ENCODE peak calls at places on chromosomes 1 and 21, in five cellular contexts. D, M, Y, Z and K are unnamed samples.

GRCh38 chr1:241639653-241640148 is 468 bp downstream of the CHML start:
- DNase-seq in Z (peak), Y (peak), M (peak), D (peak), K (peak)

GRCh38 chr1:59008599-59009347 is 224.9 kb upstream of the JUN start:
- DNase-seq in D (no peak), Z (no peak), Y (no peak), M (no peak), K (no peak)

GRCh38 chr1:38154089-38154470 is 107.5 kb upstream of the POU3F1 start:
- DNase-seq in Z (no peak), D (no peak), M (no peak), Y (no peak), K (no peak)

GRCh38 chr1:47468759-47469404 is 31.0 kb downstream of the FOXD2 start:
- DNase-seq in Y (no peak), D (no peak), M (no peak), Z (no peak), K (no peak)

GRCh38 chr1:117793396-117793795 is 136.0 kb downstream of the GDAP2 start:
- DNase-seq in Y (no peak), D (no peak), Z (no peak), M (no peak), K (no peak)

GRCh38 chr1:77096496-77097255 is 122.6 kb downstream of the PIGK start:
- DNase-seq in Z (no peak), Y (no peak), M (no peak), D (no peak), K (no peak)

GRCh38 chr1:94310570-94311270 is 73.3 kb upstream of the ARHGAP29 start:
- DNase-seq in M (no peak), Y (no peak), Z (no peak), D (no peak), K (no peak)

GRCh38 chr1:234897754-234898454 is 230.7 kb downstream of the TOMM20 start:
- DNase-seq in Z (no peak), D (no peak), Y (no peak), M (no peak), K (no peak)

GRCh38 chr1:177439301-177439700 is 268.5 kb downstream of the BRINP2 start:
- DNase-seq in D (peak), Y (no peak), M (no peak), Z (no peak), K (no peak)

GRCh38 chr1:229753764-229754553 is 127.9 kb downstream of the URB2 start:
- DNase-seq in M (no peak), Y (peak), Z (no peak), D (no peak), K (no peak)

GRCh38 chr1:76868154-76868882 is 1.0 kb downstream of the ST6GALNAC5 start:
- DNase-seq in Z (peak), M (peak), D (peak), Y (no peak), K (peak)

GRCh38 chr1:39650431-39650830 is 11.0 kb upstream of the HEYL start:
- DNase-seq in M (no peak), D (peak), Y (no peak), Z (no peak), K (no peak)

GRCh38 chr1:29962831-29963247 is 726.5 kb downstream of the PTPRU start:
- DNase-seq in M (no peak), Z (no peak), D (no peak), Y (no peak), K (no peak)

GRCh38 chr1:110087812-110088738 is 17.6 kb upstream of the ALX3 start:
- DNase-seq in D (peak), Z (peak), Y (peak), M (peak), K (peak)

GRCh38 chr1:47211796-47212269 is 20.2 kb downstream of the TAL1 start:
- DNase-seq in Y (no peak), Z (peak), D (no peak), M (no peak), K (peak)

GRCh38 chr1:119737040-119737682 is 25.4 kb downstream of the PHGDH start:
- DNase-seq in Y (peak), M (no peak), Z (peak), D (no peak), K (peak)

GRCh38 chr21:31235671-31236450 is 108.2 kb downstream of the TIAM1 start:
- DNase-seq in Z (peak), Y (no peak), D (peak), M (no peak), K (no peak)

GRCh38 chr1:234231061-234231892 is 142.0 kb upstream of the COA6 start:
- DNase-seq in Y (no peak), D (no peak), Z (no peak), M (no peak), K (peak)

GRCh38 chr1:202968895-202969295 is 1.8 kb upstream of the CYB5R1 start:
- DNase-seq in M (peak), Z (peak), D (peak), Y (peak), K (peak)

GRCh38 chr1:65615859-65616258 is 176.8 kb upstream of the PDE4B start:
- DNase-seq in M (no peak), Z (peak), Y (no peak), D (no peak), K (no peak)

GRCh38 chr1:153260980-153261792 is 1.7 kb downstream of the LORICRIN start:
- DNase-seq in D (no peak), M (no peak), Y (no peak), Z (peak), K (peak)

GRCh38 chr1:71638081-71638766 is 557.4 kb upstream of the ZRANB2 start:
- DNase-seq in Y (no peak), Z (peak), M (no peak), D (peak), K (no peak)

GRCh38 chr1:117346206-117346928 is 20.9 kb upstream of the MAN1A2 start:
- DNase-seq in M (no peak), D (no peak), Y (no peak), Z (peak), K (no peak)

GRCh38 chr1:53604291-53604919 is 134.6 kb downstream of the GLIS1 start:
- DNase-seq in M (no peak), Z (no peak), Y (no peak), D (no peak), K (no peak)

GRCh38 chr1:26164036-26164927 is 4.5 kb downstream of the C1orf232 start:
- DNase-seq in Y (peak), D (no peak), Z (peak), M (peak), K (peak)

GRCh38 chr1:209389258-209389657 is 194.3 kb upstream of the CAMK1G start:
- DNase-seq in D (peak), M (no peak), Z (peak), Y (no peak), K (no peak)

GRCh38 chr1:212867192-212867591 is 9.1 kb downstream of the FLVCR1 start:
- DNase-seq in Z (no peak), Y (no peak), D (no peak), M (no peak), K (no peak)

GRCh38 chr1:117812868-117813511 is 116.4 kb downstream of the GDAP2 start:
- DNase-seq in M (no peak), Y (no peak), D (no peak), Z (peak), K (no peak)

GRCh38 chr1:100921110-100921706 is 25.3 kb downstream of the SLC30A7 start:
- DNase-seq in D (peak), M (peak), Z (peak), Y (no peak), K (no peak)

GRCh38 chr1:53590581-53591515 is 131.6 kb downstream of the DMRTB1 start:
- DNase-seq in M (peak), Y (peak), D (no peak), Z (peak), K (no peak)

GRCh38 chr1:109761227-109762038 is 2.3 kb downstream of the EPS8L3 start:
- DNase-seq in Z (no peak), M (no peak), Y (peak), D (no peak), K (no peak)

GRCh38 chr1:89808429-89809117 is 12.3 kb upstream of the LRRC8D start:
- DNase-seq in Y (no peak), M (peak), D (peak), Z (peak), K (no peak)

GRCh38 chr1:96596226-96596625 is 125.4 kb upstream of the PTBP2 start:
- DNase-seq in M (peak), Z (peak), Y (no peak), D (peak), K (peak)

GRCh38 chr1:50346621-50347020 is 76.6 kb downstream of the DMRTA2 start:
- DNase-seq in Z (no peak), Y (no peak), D (no peak), M (no peak), K (no peak)

GRCh38 chr1:48236716-48237470 is 14.4 kb downstream of the SLC5A9 start:
- DNase-seq in D (peak), Z (peak), M (peak), Y (no peak), K (no peak)

GRCh38 chr1:27383661-27384060 is 528 bp upstream of the CD164L2 start:
- DNase-seq in D (no peak), M (no peak), Y (no peak), Z (no peak), K (no peak)

GRCh38 chr1:27391511-27392095 is 819 bp upstream of the GPR3 start:
- DNase-seq in Z (peak), M (peak), Y (peak), D (peak), K (no peak)

GRCh38 chr1:27392778-27393635 is 585 bp downstream of the GPR3 start:
- DNase-seq in Z (no peak), D (no peak), M (peak), Y (no peak), K (no peak)

GRCh38 chr1:27392096-27392777 is at the start of gene GPR3:
- DNase-seq in Y (peak), D (peak), Z (peak), M (peak), K (peak)

DNA sequence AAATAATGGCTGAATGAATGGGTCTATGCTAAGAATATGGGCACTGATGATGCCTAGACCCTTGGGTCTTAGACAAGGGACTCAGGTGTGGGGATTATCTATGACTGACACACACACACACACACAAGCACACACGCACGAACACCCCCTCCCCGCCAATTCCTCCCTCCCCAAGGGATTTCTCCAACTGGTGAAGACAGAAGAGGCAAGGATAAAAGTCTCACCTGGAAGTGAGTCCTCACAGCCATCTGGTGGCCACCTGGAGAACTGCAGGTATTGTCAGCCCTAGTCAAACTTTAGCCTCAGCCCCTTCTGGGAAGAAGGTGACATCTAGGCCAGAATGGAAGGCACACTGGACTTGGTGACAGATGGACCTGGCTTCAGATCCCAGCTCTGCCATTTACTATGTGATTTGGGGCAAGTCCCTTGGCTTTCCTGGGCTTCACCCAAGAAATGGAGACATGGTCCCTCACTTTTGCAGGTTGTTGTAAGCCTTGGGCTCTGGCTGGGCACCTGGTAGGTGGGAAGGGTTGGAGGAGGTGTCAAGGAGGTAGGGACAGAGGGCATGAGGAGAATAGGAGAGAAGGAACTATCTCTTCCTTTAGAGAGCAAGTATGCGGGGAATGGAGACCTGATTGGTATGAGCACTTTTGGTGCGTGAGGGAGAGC is 4.0 kb upstream of the GPR3 start:
- DNase-seq in Y (peak), M (peak), D (no peak), Z (peak), K (peak)
- TF ChIP-seq CTCF in Y (peak), M (peak), D (peak), Z (peak), K (peak)

GRCh38 chr1:114741963-114742746 is 15.6 kb downstream of the CSDE1 start:
- DNase-seq in D (no peak), M (no peak), Y (no peak), Z (no peak), K (no peak)

GRCh38 chr1:114745351-114745750 is 12.4 kb downstream of the CSDE1 start:
- DNase-seq in M (no peak), Y (no peak), D (no peak), Z (no peak), K (no peak)

GRCh38 chr1:114735479-114735878 is 18.9 kb upstream of the NRAS start:
- DNase-seq in D (no peak), Y (no peak), Z (no peak), M (no peak), K (no peak)

GRCh38 chr1:114737314-114737713 is 20.5 kb downstream of the CSDE1 start:
- DNase-seq in Y (peak), Z (no peak), D (no peak), M (no peak), K (no peak)

DNA sequence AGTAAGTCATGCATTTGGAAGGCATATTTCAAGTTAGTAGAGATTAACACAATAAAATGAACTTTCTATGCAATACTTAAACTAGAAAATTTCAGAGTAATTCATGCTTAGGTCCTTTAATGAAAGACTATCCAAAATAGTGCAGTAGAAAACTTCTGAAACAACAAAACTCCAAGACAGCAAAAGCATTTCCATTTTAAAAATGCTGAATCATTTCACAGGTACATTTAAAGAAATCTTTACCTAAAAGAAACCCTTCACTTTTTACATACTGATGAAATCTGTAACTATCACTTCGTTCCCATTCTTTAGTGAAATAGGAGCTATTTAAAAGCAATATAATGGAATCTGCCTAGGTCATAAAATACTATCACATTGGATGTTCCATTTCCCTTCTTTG is 17.5 kb downstream of the CSDE1 start:
- DNase-seq in Z (no peak), Y (no peak), D (no peak), M (no peak), K (no peak)
- TF ChIP-seq CTCF in Z (no peak), Y (no peak), D (no peak), M (no peak), K (no peak)

DNA sequence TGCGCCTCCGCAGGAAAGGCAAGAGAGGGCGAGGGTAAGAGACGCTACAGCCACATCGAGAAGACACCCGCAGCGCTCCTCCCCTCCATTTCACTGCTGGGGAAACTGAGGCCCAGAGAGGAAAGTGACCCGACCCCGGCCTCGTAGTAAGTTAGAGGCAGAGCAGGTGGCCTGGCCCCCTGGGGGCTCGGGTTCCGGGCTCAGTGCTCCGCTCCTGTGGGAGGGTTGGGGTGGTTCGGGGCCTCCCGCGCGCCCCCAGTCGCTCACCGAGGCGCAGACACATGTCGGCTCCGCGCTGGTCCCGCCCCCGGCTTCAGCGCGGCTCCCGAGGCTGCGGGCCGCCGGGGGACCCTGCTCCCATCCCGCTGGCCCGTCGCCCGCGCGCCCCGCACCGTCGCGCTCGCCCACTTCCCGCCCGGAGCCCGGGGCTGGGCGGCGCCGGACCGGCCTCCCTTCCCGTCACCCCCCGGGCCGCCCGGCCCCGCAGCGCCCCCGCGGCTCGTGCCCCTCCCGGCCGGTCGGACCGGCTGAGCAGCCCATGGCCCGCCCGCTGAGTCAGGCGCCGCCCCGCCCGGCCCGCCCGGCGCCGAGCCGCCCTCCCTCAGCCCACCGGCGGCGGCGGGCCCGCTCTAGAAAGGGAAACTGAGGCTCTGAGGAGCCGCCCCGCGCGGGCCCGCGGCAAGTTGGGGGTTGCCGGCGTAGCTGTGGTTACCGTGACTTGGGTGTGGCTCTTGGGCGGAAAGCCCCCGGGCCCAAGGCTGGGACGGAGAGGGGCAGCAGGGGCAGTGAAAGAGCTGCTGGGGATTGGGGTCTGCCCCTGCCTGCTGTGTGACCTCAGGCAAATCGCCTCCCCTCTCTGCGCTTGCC is at the start of gene TMEM54:
- DNase-seq in M (peak), Y (peak), Z (no peak), D (no peak), K (no peak)
- TF ChIP-seq CTCF in M (no peak), Y (peak), Z (peak), D (no peak), K (no peak)

DNA sequence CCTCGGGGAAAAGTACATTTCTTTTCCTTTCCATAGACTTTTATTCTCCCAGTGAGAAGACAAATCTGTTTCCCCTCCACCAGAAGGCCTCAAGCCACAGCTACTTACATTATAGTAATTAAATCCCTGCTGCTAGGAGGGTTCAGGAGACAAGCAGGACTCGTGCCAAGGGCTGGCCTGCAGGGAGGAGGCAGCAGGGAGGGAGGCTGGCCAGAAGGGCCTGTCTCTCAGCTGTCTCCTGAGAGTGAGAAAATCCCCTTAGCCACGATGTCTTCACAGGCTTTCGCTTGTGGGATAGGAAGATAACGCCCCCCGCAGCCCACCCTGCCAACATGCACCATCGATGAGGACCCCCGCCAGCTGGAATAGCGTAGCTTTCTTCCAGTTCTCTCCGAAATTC is 14.0 kb downstream of the KCNN3 start:
- DNase-seq in Z (no peak), M (peak), Y (no peak), D (no peak), K (no peak)
- TF ChIP-seq CTCF in Z (no peak), M (peak), Y (no peak), D (no peak), K (no peak)

GRCh38 chr21:37087188-37087587 is 14.1 kb downstream of the TTC3 start:
- DNase-seq in M (peak), Z (peak), Y (no peak), D (peak), K (no peak)
- TF ChIP-seq CTCF in M (peak), Z (peak), Y (peak), D (peak), K (no peak)

DNA sequence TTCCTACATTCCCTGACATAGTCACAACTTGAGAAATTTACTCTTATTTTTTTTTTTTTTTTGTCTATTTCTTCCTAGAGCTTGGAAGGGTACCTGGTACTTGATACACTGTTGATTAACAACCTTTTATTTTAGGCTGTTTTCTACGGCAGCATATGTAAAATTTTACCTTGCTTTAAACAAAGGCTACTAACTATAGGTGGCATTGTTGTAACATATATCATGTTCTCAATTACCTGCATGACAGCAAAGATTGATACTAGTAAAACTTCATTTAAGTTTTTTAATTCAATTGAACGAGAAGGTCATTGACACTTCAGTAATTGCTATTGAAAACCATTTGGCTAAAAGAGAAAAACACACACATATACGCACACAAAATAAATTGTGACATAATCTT is 238.3 kb upstream of the ESRRG start:
- DNase-seq in Y (no peak), M (no peak), D (peak), Z (no peak), K (no peak)
- TF ChIP-seq CTCF in Y (no peak), M (no peak), D (peak), Z (no peak), K (no peak)

GRCh38 chr1:149884433-149885363 is 14.7 kb upstream of the BOLA1 start:
- DNase-seq in D (peak), Z (peak), Y (no peak), M (peak), K (no peak)

GRCh38 chr1:149883598-149884247 is 15.6 kb upstream of the BOLA1 start:
- DNase-seq in Z (no peak), M (no peak), D (peak), Y (no peak), K (no peak)

GRCh38 chr1:149887456-149888159 is 11.8 kb upstream of the BOLA1 start:
- DNase-seq in D (peak), Y (peak), M (peak), Z (peak), K (peak)

GRCh38 chr1:149886396-149887195 is 12.8 kb upstream of the BOLA1 start:
- DNase-seq in Y (peak), M (peak), D (peak), Z (peak), K (peak)

GRCh38 chr1:149885364-149886111 is 13.8 kb upstream of the BOLA1 start:
- DNase-seq in Y (peak), D (peak), M (peak), Z (peak), K (peak)
- TF ChIP-seq CTCF in Y (peak), D (peak), M (no peak), Z (peak), K (no peak)

GRCh38 chr1:18926315-18927081 is 24.1 kb upstream of the ALDH4A1 start:
- DNase-seq in Y (peak), D (peak), M (no peak), Z (peak), K (peak)
- TF ChIP-seq CTCF in Y (no peak), D (peak), M (no peak), Z (no peak), K (no peak)

GRCh38 chr1:30982937-30983336 is 74.4 kb upstream of the SDC3 start:
- DNase-seq in M (no peak), Z (peak), D (no peak), Y (no peak), K (no peak)
- TF ChIP-seq CTCF in M (no peak), Z (peak), D (no peak), Y (no peak), K (no peak)